ENCODE peak calls at places on chromosomes 7 and 10, in eight cellular contexts. One of them, this sample, is unnamed.

GRCh38 chr10:73060738-73061635 is 35.7 kb downstream of the P4HA1 start:
- DNase-seq in H4: peak
- DNase-seq in head of caudate nucleus: no peak
- DNase-seq in naive B cell: peak
- DNase-seq in naive thymus-derived CD8-positive, alpha-beta T cell: no peak
- DNase-seq in SJSA1: no peak
- DNase-seq in ACHN: peak
- DNase-seq in A549: peak
- DNase-seq in this sample: no peak

GRCh38 chr7:135678612-135679575 is 16.6 kb downstream of the STMP1 start:
- DNase-seq in naive B cell: no peak
- DNase-seq in SJSA1: no peak
- DNase-seq in ACHN: peak
- DNase-seq in naive thymus-derived CD8-positive, alpha-beta T cell: no peak
- DNase-seq in head of caudate nucleus: no peak
- DNase-seq in H4: peak
- DNase-seq in A549: no peak
- DNase-seq in this sample: no peak

GRCh38 chr10:84269773-84270172 is 24.9 kb downstream of the RGR start:
- DNase-seq in head of caudate nucleus: no peak
- DNase-seq in H4: peak
- DNase-seq in A549: no peak
- DNase-seq in ACHN: peak
- DNase-seq in naive B cell: no peak
- DNase-seq in SJSA1: no peak
- DNase-seq in naive thymus-derived CD8-positive, alpha-beta T cell: no peak
- DNase-seq in this sample: no peak

GRCh38 chr7:87083865-87084519 is 24.5 kb upstream of the ELAPOR2 start:
- DNase-seq in SJSA1: no peak
- DNase-seq in head of caudate nucleus: no peak
- DNase-seq in ACHN: no peak
- DNase-seq in A549: no peak
- DNase-seq in naive thymus-derived CD8-positive, alpha-beta T cell: no peak
- DNase-seq in H4: no peak
- DNase-seq in naive B cell: no peak
- DNase-seq in this sample: no peak

GRCh38 chr10:46024948-46025347 is 5.5 kb downstream of the NCOA4 start:
- DNase-seq in SJSA1: no peak
- DNase-seq in naive B cell: no peak
- DNase-seq in naive thymus-derived CD8-positive, alpha-beta T cell: no peak
- DNase-seq in ACHN: no peak
- DNase-seq in H4: no peak
- DNase-seq in A549: no peak
- DNase-seq in head of caudate nucleus: no peak
- DNase-seq in this sample: no peak

GRCh38 chr7:141076377-141076776 is 2.5 kb downstream of the TMEM178B start:
- DNase-seq in A549: no peak
- DNase-seq in naive thymus-derived CD8-positive, alpha-beta T cell: no peak
- DNase-seq in H4: no peak
- DNase-seq in SJSA1: no peak
- DNase-seq in naive B cell: no peak
- DNase-seq in head of caudate nucleus: peak
- DNase-seq in ACHN: peak
- DNase-seq in this sample: no peak

GRCh38 chr10:49509904-49510303 is 29.0 kb downstream of the ERCC6 start:
- DNase-seq in H4: no peak
- DNase-seq in head of caudate nucleus: no peak
- DNase-seq in A549: no peak
- DNase-seq in ACHN: no peak
- DNase-seq in naive B cell: no peak
- DNase-seq in SJSA1: no peak
- DNase-seq in naive thymus-derived CD8-positive, alpha-beta T cell: no peak
- DNase-seq in this sample: no peak

GRCh38 chr7:106767498-106768323 is 97.4 kb upstream of the PIK3CG start:
- DNase-seq in H4: peak
- DNase-seq in naive thymus-derived CD8-positive, alpha-beta T cell: peak
- DNase-seq in A549: no peak
- DNase-seq in ACHN: peak
- DNase-seq in SJSA1: no peak
- DNase-seq in head of caudate nucleus: no peak
- DNase-seq in naive B cell: no peak
- DNase-seq in this sample: no peak

GRCh38 chr10:109726473-109726872 is 196.8 kb downstream of the XPNPEP1 start:
- DNase-seq in naive B cell: no peak
- DNase-seq in naive thymus-derived CD8-positive, alpha-beta T cell: no peak
- DNase-seq in SJSA1: no peak
- DNase-seq in head of caudate nucleus: no peak
- DNase-seq in ACHN: no peak
- DNase-seq in A549: no peak
- DNase-seq in H4: no peak
- DNase-seq in this sample: no peak

GRCh38 chr7:107628461-107629064 is 32.1 kb upstream of the SLC26A4 start:
- DNase-seq in head of caudate nucleus: no peak
- DNase-seq in SJSA1: no peak
- DNase-seq in naive B cell: peak
- DNase-seq in naive thymus-derived CD8-positive, alpha-beta T cell: no peak
- DNase-seq in ACHN: no peak
- DNase-seq in A549: no peak
- DNase-seq in H4: no peak
- DNase-seq in this sample: peak

This sample was measured in memory B cell.